ENCODE peak calls at places on chromosome 17, in nine cellular contexts. X is A549, C is endodermal cell, S is mammary epithelial cell, F is foreskin fibroblast, P is neural progenitor cell, Q is skeletal muscle cell, D is left ventricle myocardium inferior, E is IMR-90. M is an unnamed sample.

GRCh38 chr17:60766778-60767190 is 89.1 kb downstream of the BCAS3 start:
- DNase-seq in X (no peak), C (peak), S (no peak), F (no peak), P (no peak), Q (no peak), D (no peak), E (no peak), M (no peak)

GRCh38 chr17:57486978-57487377 is 230.7 kb downstream of the MSI2 start:
- DNase-seq in X (no peak), C (no peak), S (peak), F (no peak), P (no peak), Q (no peak), D (no peak), E (no peak), M (no peak)

GRCh38 chr17:71900830-71901229 is 220.0 kb upstream of the SOX9 start:
- DNase-seq in X (no peak), C (no peak), S (peak), F (no peak), P (no peak), Q (peak), D (no peak), E (peak), M (no peak)

GRCh38 chr17:28347261-28347891 is 10.0 kb downstream of the POLDIP2 start:
- DNase-seq in X (no peak), C (peak), S (peak), F (peak), P (no peak), Q (peak), D (no peak), E (peak), M (no peak)

GRCh38 chr17:73657473-73658116 is 13.3 kb upstream of the SDK2 start:
- DNase-seq in X (peak), C (peak), S (peak), F (no peak), P (peak), Q (no peak), D (peak), E (no peak), M (no peak)

GRCh38 chr17:48486557-48486956 is 44.3 kb downstream of the HOXB1 start:
- DNase-seq in X (peak), C (peak), S (peak), F (peak), P (peak), Q (peak), D (no peak), E (peak), M (no peak)

GRCh38 chr17:15981208-15981607 is 18.3 kb downstream of the ZSWIM7 start:
- DNase-seq in X (no peak), C (no peak), S (peak), F (no peak), P (no peak), Q (no peak), D (no peak), E (no peak), M (no peak)

GRCh38 chr17:41499714-41500113 is 5.7 kb downstream of the KRT13 start:
- DNase-seq in X (no peak), C (no peak), S (no peak), F (no peak), P (no peak), Q (no peak), D (no peak), E (no peak), M (no peak)

GRCh38 chr17:19671433-19671832 is 22.9 kb downstream of the ALDH3A2 start:
- DNase-seq in X (no peak), C (no peak), S (no peak), F (no peak), P (no peak), Q (no peak), D (no peak), E (no peak), M (no peak)

GRCh38 chr17:70588003-70588402 is 418.7 kb downstream of the KCNJ2 start:
- DNase-seq in X (no peak), C (no peak), S (peak), F (no peak), P (no peak), Q (no peak), D (no peak), E (no peak), M (no peak)

GRCh38 chr17:38342886-38343607 is 709 bp downstream of the GPR179 start:
- DNase-seq in X (no peak), C (no peak), S (no peak), F (no peak), P (no peak), Q (no peak), D (no peak), E (no peak), M (no peak)

GRCh38 chr17:29292992-29293889 is 707 bp downstream of the NUFIP2 start:
- DNase-seq in X (peak), C (peak), S (peak), F (peak), P (peak), Q (peak), D (peak), E (peak), M (peak)

GRCh38 chr17:3669548-3669947 is 936 bp downstream of the EMC6 start:
- DNase-seq in X (no peak), C (no peak), S (no peak), F (no peak), P (no peak), Q (no peak), D (no peak), E (no peak), M (no peak)

GRCh38 chr17:73433501-73433900 is 121.7 kb upstream of the CDC42EP4 start:
- DNase-seq in X (no peak), C (no peak), S (no peak), F (no peak), P (no peak), Q (no peak), D (no peak), E (no peak), M (no peak)

GRCh38 chr17:34001246-34001645 is 253.8 kb upstream of the CCL2 start:
- DNase-seq in X (no peak), C (no peak), S (no peak), F (no peak), P (no peak), Q (no peak), D (no peak), E (no peak), M (no peak)

GRCh38 chr17:62895256-62895649 is 70.8 kb upstream of the TANC2 start:
- DNase-seq in X (no peak), C (no peak), S (no peak), F (no peak), P (no peak), Q (no peak), D (no peak), E (no peak), M (no peak)

GRCh38 chr17:46764709-46765401 is 53.6 kb downstream of the WNT3 start:
- DNase-seq in X (no peak), C (peak), S (peak), F (peak), P (no peak), Q (peak), D (peak), E (peak), M (no peak)

GRCh38 chr17:30922235-30922993 is 669 bp downstream of the ADAP2 start:
- DNase-seq in X (no peak), C (peak), S (no peak), F (no peak), P (peak), Q (no peak), D (peak), E (no peak), M (no peak)

GRCh38 chr17:33012522-33013033 is 20.9 kb downstream of the SPACA3 start:
- DNase-seq in X (peak), C (peak), S (peak), F (peak), P (no peak), Q (peak), D (no peak), E (peak), M (peak)

GRCh38 chr17:72886622-72887021 is 205.9 kb downstream of the SLC39A11 start:
- DNase-seq in X (no peak), C (no peak), S (no peak), F (no peak), P (no peak), Q (no peak), D (no peak), E (no peak), M (no peak)

GRCh38 chr17:67520282-67520906 is 143.3 kb downstream of the PITPNC1 start:
- DNase-seq in X (no peak), C (peak), S (no peak), F (peak), P (no peak), Q (peak), D (no peak), E (peak), M (no peak)

GRCh38 chr17:65533056-65533745 is 28.2 kb downstream of the AXIN2 start:
- DNase-seq in X (no peak), C (no peak), S (no peak), F (no peak), P (no peak), Q (no peak), D (no peak), E (no peak), M (no peak)

GRCh38 chr17:32240745-32241144 is 24.9 kb upstream of the RHBDL3 start:
- DNase-seq in X (no peak), C (peak), S (peak), F (no peak), P (no peak), Q (no peak), D (peak), E (no peak), M (no peak)

GRCh38 chr17:72683506-72684404 is 408.7 kb downstream of the SLC39A11 start:
- DNase-seq in X (peak), C (peak), S (peak), F (peak), P (no peak), Q (peak), D (no peak), E (peak), M (no peak)

GRCh38 chr17:65609303-65609702 is 47.9 kb upstream of the AXIN2 start:
- DNase-seq in X (no peak), C (no peak), S (no peak), F (no peak), P (no peak), Q (no peak), D (no peak), E (no peak), M (no peak)

GRCh38 chr17:35889241-35889640 is 9.1 kb upstream of the CCL5 start:
- DNase-seq in X (no peak), C (no peak), S (no peak), F (no peak), P (no peak), Q (no peak), D (no peak), E (no peak), M (no peak)

GRCh38 chr17:8038954-8039610 is at the start of gene ALOX15B:
- DNase-seq in X (no peak), C (peak), S (no peak), F (no peak), P (no peak), Q (no peak), D (no peak), E (no peak), M (no peak)

GRCh38 chr17:48615963-48616718 is 1.0 kb upstream of the HOXB8 start:
- DNase-seq in X (no peak), C (no peak), S (no peak), F (no peak), P (no peak), Q (no peak), D (no peak), E (no peak), M (no peak)

GRCh38 chr17:50263293-50264262 is 10.7 kb upstream of the TMEM92 start:
- DNase-seq in X (no peak), C (peak), S (no peak), F (no peak), P (no peak), Q (no peak), D (no peak), E (no peak), M (peak)
- H3K4me3 ChIP-seq in X (no peak), C (no peak), S (no peak), F (peak), P (no peak), Q (peak), D (no peak), E (no peak), M (no peak)

GRCh38 chr17:44093231-44093900 is 22.8 kb downstream of the G6PC3 start:
- DNase-seq in X (no peak), C (no peak), S (no peak), F (no peak), P (no peak), Q (no peak), D (no peak), E (no peak), M (no peak)

GRCh38 chr17:44094701-44095387 is 24.3 kb downstream of the G6PC3 start:
- DNase-seq in X (no peak), C (no peak), S (no peak), F (no peak), P (no peak), Q (no peak), D (no peak), E (no peak), M (no peak)

GRCh38 chr17:44097110-44097810 is 26.2 kb downstream of the HDAC5 start:
- DNase-seq in X (peak), C (no peak), S (no peak), F (peak), P (no peak), Q (peak), D (peak), E (peak), M (no peak)

GRCh38 chr17:44095647-44096496 is 25.3 kb downstream of the G6PC3 start:
- DNase-seq in X (peak), C (peak), S (peak), F (peak), P (peak), Q (peak), D (peak), E (peak), M (peak)

GRCh38 chr17:44095388-44095646 is 24.8 kb downstream of the G6PC3 start:
- DNase-seq in X (no peak), C (no peak), S (no peak), F (no peak), P (no peak), Q (no peak), D (no peak), E (no peak), M (no peak)
- H3K4me3 ChIP-seq in X (peak), C (peak), S (no peak), F (no peak), P (peak), Q (peak), D (peak), E (no peak), M (peak)

DNA sequence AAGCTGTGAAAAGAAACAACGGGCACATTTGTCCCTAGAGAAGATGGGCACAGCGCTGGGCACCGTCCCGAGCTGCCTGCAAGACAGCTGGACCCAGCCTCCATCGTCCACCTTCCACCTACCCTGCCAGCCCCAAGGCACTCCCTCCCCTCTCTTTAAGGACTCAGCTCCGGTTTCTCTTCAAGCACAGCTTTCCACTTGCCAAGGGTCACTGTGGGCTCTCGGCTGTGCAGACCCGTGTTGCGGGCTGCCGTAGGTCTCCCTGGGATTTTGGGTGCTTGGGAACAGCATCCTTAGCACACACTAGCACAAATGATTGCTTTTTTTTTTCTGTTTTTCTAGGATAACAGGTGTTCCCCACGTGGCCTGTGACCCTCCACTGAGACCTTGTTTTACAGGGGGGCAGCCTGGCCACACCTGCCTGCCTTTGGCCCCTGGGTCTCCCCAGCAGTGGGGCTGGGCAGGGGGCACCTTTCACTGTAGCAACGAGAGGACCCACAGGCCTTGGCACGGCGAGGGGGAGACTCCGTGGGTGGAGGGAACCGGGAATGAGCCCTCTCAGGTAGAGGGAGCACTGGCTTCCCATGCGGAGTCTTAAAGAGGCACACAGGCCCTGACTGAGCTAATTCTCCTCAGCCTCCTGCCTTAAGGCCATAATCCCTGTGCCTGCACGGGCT is 1.4 kb downstream of the CHMP6 start:
- DNase-seq in X (no peak), C (peak), S (no peak), F (no peak), P (no peak), Q (no peak), D (no peak), E (no peak), M (no peak)
- H3K4me3 ChIP-seq in X (peak), C (peak), S (peak), F (peak), P (peak), Q (peak), D (peak), E (peak), M (peak)

GRCh38 chr17:58527306-58527705 is 12.9 kb upstream of the MTMR4 start:
- DNase-seq in X (no peak), C (no peak), S (no peak), F (no peak), P (no peak), Q (no peak), D (no peak), E (no peak), M (no peak)
- H3K4me3 ChIP-seq in X (no peak), C (no peak), S (no peak), F (no peak), P (no peak), Q (no peak), D (peak), E (no peak), M (no peak)

GRCh38 chr17:18318771-18319450 is 3.8 kb downstream of the SMCR8 start:
- DNase-seq in X (no peak), C (peak), S (no peak), F (no peak), P (no peak), Q (no peak), D (no peak), E (no peak), M (no peak)

GRCh38 chr17:18320301-18320700 is 5.2 kb downstream of the SMCR8 start:
- DNase-seq in X (no peak), C (no peak), S (no peak), F (no peak), P (no peak), Q (no peak), D (no peak), E (no peak), M (no peak)

GRCh38 chr17:18315498-18316360 is 636 bp downstream of the SMCR8 start:
- DNase-seq in X (no peak), C (no peak), S (peak), F (no peak), P (no peak), Q (no peak), D (no peak), E (peak), M (no peak)

GRCh38 chr17:18319604-18320256 is 4.6 kb downstream of the SMCR8 start:
- DNase-seq in X (peak), C (peak), S (peak), F (peak), P (peak), Q (peak), D (no peak), E (peak), M (no peak)

GRCh38 chr17:18318122-18318521 is 3.0 kb downstream of the SMCR8 start:
- DNase-seq in X (no peak), C (no peak), S (no peak), F (no peak), P (no peak), Q (no peak), D (no peak), E (no peak), M (no peak)
- H3K4me3 ChIP-seq in X (no peak), C (peak), S (no peak), F (peak), P (no peak), Q (no peak), D (peak), E (no peak), M (no peak)

DNA sequence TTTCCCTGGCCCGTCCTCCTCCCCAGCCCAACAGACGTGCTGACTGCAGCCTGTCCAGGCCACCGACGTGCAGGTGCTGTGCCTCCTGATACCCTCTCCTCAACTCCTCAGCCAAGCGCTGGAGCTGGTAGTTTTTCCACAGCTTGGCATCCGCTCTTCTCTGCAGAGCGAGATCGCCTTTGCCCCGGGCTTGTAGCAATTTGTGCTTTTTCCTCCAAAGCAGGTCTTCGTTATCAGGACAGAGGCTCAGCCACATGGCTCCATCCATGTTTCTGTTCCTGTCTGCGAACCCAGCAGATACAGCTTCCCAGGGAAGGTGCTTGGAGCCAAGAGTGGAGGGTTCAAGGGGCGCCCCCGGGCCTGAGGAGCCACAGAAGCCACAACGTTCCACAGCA is 10.9 kb downstream of the CEP295NL start:
- DNase-seq in X (no peak), C (no peak), S (no peak), F (no peak), P (no peak), Q (no peak), D (no peak), E (no peak), M (no peak)
- H3K4me3 ChIP-seq in X (no peak), C (no peak), S (no peak), F (no peak), P (no peak), Q (no peak), D (no peak), E (no peak), M (no peak)

GRCh38 chr17:83084214-83084613 is 4.8 kb downstream of the METRNL start:
- DNase-seq in X (no peak), C (no peak), S (no peak), F (no peak), P (no peak), Q (no peak), D (no peak), E (no peak), M (no peak)

GRCh38 chr17:83082435-83082834 is 3.0 kb downstream of the METRNL start:
- DNase-seq in X (no peak), C (no peak), S (no peak), F (no peak), P (no peak), Q (no peak), D (no peak), E (no peak), M (no peak)

GRCh38 chr17:83084621-83085056 is 5.2 kb downstream of the METRNL start:
- DNase-seq in X (no peak), C (no peak), S (no peak), F (no peak), P (no peak), Q (no peak), D (no peak), E (no peak), M (no peak)

GRCh38 chr17:83082899-83083367 is 3.5 kb downstream of the METRNL start:
- DNase-seq in X (no peak), C (no peak), S (no peak), F (no peak), P (no peak), Q (no peak), D (no peak), E (no peak), M (no peak)

DNA sequence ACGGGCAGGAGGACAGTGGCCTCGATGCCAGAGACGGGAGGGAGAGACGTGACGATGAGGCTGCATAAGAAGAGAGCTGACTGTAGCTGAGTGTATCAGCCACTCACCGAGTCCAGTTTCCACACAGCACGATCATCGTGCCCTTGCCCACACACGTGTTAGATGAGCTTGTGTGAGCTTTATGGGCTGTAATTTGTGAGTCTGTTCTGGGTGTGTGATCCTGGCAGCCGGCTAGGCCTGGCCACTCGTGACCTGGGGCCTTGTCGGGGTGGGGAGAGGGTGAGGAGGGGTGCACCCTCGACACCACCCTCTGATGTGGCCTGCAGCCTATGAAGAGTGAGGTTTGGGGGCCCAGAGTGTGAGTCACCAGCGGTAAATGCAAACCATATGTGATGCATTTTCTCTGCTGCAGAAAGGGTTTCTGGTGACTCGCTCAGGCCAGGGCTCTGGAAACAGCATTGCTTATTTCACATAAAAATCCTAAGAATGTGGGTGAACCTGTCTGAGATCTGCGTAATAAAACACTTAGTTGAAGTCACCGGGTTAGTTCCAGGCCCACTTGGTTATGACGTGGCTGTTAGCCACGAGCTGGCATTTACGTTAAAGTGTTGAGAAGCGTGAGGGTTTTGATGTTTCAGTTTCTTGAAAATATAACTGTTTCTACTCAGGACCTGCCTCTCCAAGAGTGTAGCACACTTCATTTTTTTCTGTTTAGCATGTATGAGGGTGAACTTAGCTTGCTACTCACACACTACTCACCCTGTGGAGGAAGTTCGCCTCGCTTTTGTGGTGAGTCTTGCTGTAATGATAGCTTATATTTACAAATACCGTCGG is 4.2 kb downstream of the METRNL start:
- DNase-seq in X (peak), C (peak), S (peak), F (peak), P (no peak), Q (peak), D (no peak), E (peak), M (no peak)
- H3K4me3 ChIP-seq in X (no peak), C (no peak), S (no peak), F (peak), P (no peak), Q (peak), D (peak), E (peak), M (peak)

GRCh38 chr17:80413771-80414507 is 1.0 kb upstream of the ENDOV start:
- DNase-seq in X (no peak), C (no peak), S (peak), F (no peak), P (no peak), Q (no peak), D (no peak), E (no peak), M (no peak)
- H3K4me3 ChIP-seq in X (peak), C (peak), S (peak), F (peak), P (peak), Q (peak), D (peak), E (peak), M (peak)

M was measured in ascending aorta.